ENCODE peak calls at places on chromosomes 3 and 15, in four cellular contexts. One of them, this sample, is unnamed.

GRCh38 chr3:64717411-64717810 is 29.6 kb upstream of the ADAMTS9 start:
- DNase-seq in stimulated activated effector memory CD8-positive, alpha-beta T cell treated with anti-CD3 and anti-CD28 coated beads, Interleukin-12 subunit alpha, Interleukin-12 subunit beta, amount 100 ng/mL, for 72 hours: no peak
- DNase-seq in left colon: no peak
- DNase-seq in GM13976: no peak
- DNase-seq in this sample: no peak

GRCh38 chr3:194140520-194141414 is 4.8 kb downstream of the HES1 start:
- DNase-seq in stimulated activated effector memory CD8-positive, alpha-beta T cell treated with anti-CD3 and anti-CD28 coated beads, Interleukin-12 subunit alpha, Interleukin-12 subunit beta, amount 100 ng/mL, for 72 hours: no peak
- DNase-seq in left colon: peak; percentile 47
- DNase-seq in GM13976: peak; percentile 52
- DNase-seq in this sample: peak; percentile 38

GRCh38 chr3:154779571-154779970 is 300.5 kb upstream of the MME start:
- DNase-seq in stimulated activated effector memory CD8-positive, alpha-beta T cell treated with anti-CD3 and anti-CD28 coated beads, Interleukin-12 subunit alpha, Interleukin-12 subunit beta, amount 100 ng/mL, for 72 hours: no peak
- DNase-seq in left colon: no peak
- DNase-seq in GM13976: no peak
- DNase-seq in this sample: no peak

GRCh38 chr3:60399861-60400845 is 851.1 kb downstream of the FHIT start:
- DNase-seq in stimulated activated effector memory CD8-positive, alpha-beta T cell treated with anti-CD3 and anti-CD28 coated beads, Interleukin-12 subunit alpha, Interleukin-12 subunit beta, amount 100 ng/mL, for 72 hours: no peak
- DNase-seq in left colon: no peak
- DNase-seq in GM13976: no peak
- DNase-seq in this sample: no peak

GRCh38 chr3:212432-212831 is 15.9 kb downstream of the CHL1 start:
- DNase-seq in stimulated activated effector memory CD8-positive, alpha-beta T cell treated with anti-CD3 and anti-CD28 coated beads, Interleukin-12 subunit alpha, Interleukin-12 subunit beta, amount 100 ng/mL, for 72 hours: no peak
- DNase-seq in left colon: no peak
- DNase-seq in GM13976: peak; percentile 25
- DNase-seq in this sample: peak; percentile 16

GRCh38 chr3:184827572-184827971 is 15.6 kb downstream of the VPS8 start:
- DNase-seq in stimulated activated effector memory CD8-positive, alpha-beta T cell treated with anti-CD3 and anti-CD28 coated beads, Interleukin-12 subunit alpha, Interleukin-12 subunit beta, amount 100 ng/mL, for 72 hours: no peak
- DNase-seq in left colon: no peak
- DNase-seq in GM13976: no peak
- DNase-seq in this sample: no peak

GRCh38 chr15:36961956-36962355 is 138.4 kb downstream of the MEIS2 start:
- DNase-seq in stimulated activated effector memory CD8-positive, alpha-beta T cell treated with anti-CD3 and anti-CD28 coated beads, Interleukin-12 subunit alpha, Interleukin-12 subunit beta, amount 100 ng/mL, for 72 hours: no peak
- DNase-seq in left colon: no peak
- DNase-seq in GM13976: no peak
- DNase-seq in this sample: no peak

GRCh38 chr3:184556502-184557347 is 4.9 kb upstream of the EPHB3 start:
- DNase-seq in stimulated activated effector memory CD8-positive, alpha-beta T cell treated with anti-CD3 and anti-CD28 coated beads, Interleukin-12 subunit alpha, Interleukin-12 subunit beta, amount 100 ng/mL, for 72 hours: no peak
- DNase-seq in left colon: no peak
- DNase-seq in GM13976: no peak
- DNase-seq in this sample: no peak

GRCh38 chr15:85329561-85330421 is 50.6 kb upstream of the AKAP13 start:
- DNase-seq in stimulated activated effector memory CD8-positive, alpha-beta T cell treated with anti-CD3 and anti-CD28 coated beads, Interleukin-12 subunit alpha, Interleukin-12 subunit beta, amount 100 ng/mL, for 72 hours: no peak
- DNase-seq in left colon: peak; percentile 43
- DNase-seq in GM13976: peak; percentile 72
- DNase-seq in this sample: peak; percentile 76

GRCh38 chr15:28889346-28889745 is 3.6 kb downstream of the APBA2 start:
- DNase-seq in stimulated activated effector memory CD8-positive, alpha-beta T cell treated with anti-CD3 and anti-CD28 coated beads, Interleukin-12 subunit alpha, Interleukin-12 subunit beta, amount 100 ng/mL, for 72 hours: no peak
- DNase-seq in left colon: no peak
- DNase-seq in GM13976: no peak
- DNase-seq in this sample: no peak

GRCh38 chr3:141266186-141266585 is 34.6 kb downstream of the PXYLP1 start:
- DNase-seq in stimulated activated effector memory CD8-positive, alpha-beta T cell treated with anti-CD3 and anti-CD28 coated beads, Interleukin-12 subunit alpha, Interleukin-12 subunit beta, amount 100 ng/mL, for 72 hours: no peak
- DNase-seq in left colon: no peak
- DNase-seq in GM13976: no peak
- DNase-seq in this sample: no peak

GRCh38 chr3:194906970-194907629 is 221.4 kb downstream of the FAM43A start:
- DNase-seq in stimulated activated effector memory CD8-positive, alpha-beta T cell treated with anti-CD3 and anti-CD28 coated beads, Interleukin-12 subunit alpha, Interleukin-12 subunit beta, amount 100 ng/mL, for 72 hours: no peak
- DNase-seq in left colon: no peak
- DNase-seq in GM13976: no peak
- DNase-seq in this sample: no peak

GRCh38 chr3:52809821-52810377 is 15.3 kb downstream of the ITIH3 start:
- DNase-seq in stimulated activated effector memory CD8-positive, alpha-beta T cell treated with anti-CD3 and anti-CD28 coated beads, Interleukin-12 subunit alpha, Interleukin-12 subunit beta, amount 100 ng/mL, for 72 hours: no peak
- DNase-seq in left colon: no peak
- DNase-seq in GM13976: no peak
- DNase-seq in this sample: no peak

GRCh38 chr3:41526995-41527573 is 327.8 kb downstream of the CTNNB1 start:
- DNase-seq in stimulated activated effector memory CD8-positive, alpha-beta T cell treated with anti-CD3 and anti-CD28 coated beads, Interleukin-12 subunit alpha, Interleukin-12 subunit beta, amount 100 ng/mL, for 72 hours: no peak
- DNase-seq in left colon: no peak
- DNase-seq in GM13976: no peak
- DNase-seq in this sample: no peak

GRCh38 chr15:63038926-63039673 is 3.4 kb upstream of the TPM1 start:
- DNase-seq in stimulated activated effector memory CD8-positive, alpha-beta T cell treated with anti-CD3 and anti-CD28 coated beads, Interleukin-12 subunit alpha, Interleukin-12 subunit beta, amount 100 ng/mL, for 72 hours: no peak
- DNase-seq in left colon: no peak
- DNase-seq in GM13976: no peak
- DNase-seq in this sample: no peak

GRCh38 chr3:45035441-45036301 is 9.6 kb downstream of the CLEC3B start:
- DNase-seq in stimulated activated effector memory CD8-positive, alpha-beta T cell treated with anti-CD3 and anti-CD28 coated beads, Interleukin-12 subunit alpha, Interleukin-12 subunit beta, amount 100 ng/mL, for 72 hours: no peak
- DNase-seq in left colon: no peak
- DNase-seq in GM13976: no peak
- DNase-seq in this sample: peak; percentile 24

GRCh38 chr3:39101022-39101689 is 6.3 kb downstream of the GORASP1 start:
- DNase-seq in stimulated activated effector memory CD8-positive, alpha-beta T cell treated with anti-CD3 and anti-CD28 coated beads, Interleukin-12 subunit alpha, Interleukin-12 subunit beta, amount 100 ng/mL, for 72 hours: peak; percentile 26
- DNase-seq in left colon: no peak
- DNase-seq in GM13976: peak; percentile 83
- DNase-seq in this sample: peak; percentile 79

GRCh38 chr15:90872481-90873184 is 4.2 kb downstream of the FURIN start:
- DNase-seq in stimulated activated effector memory CD8-positive, alpha-beta T cell treated with anti-CD3 and anti-CD28 coated beads, Interleukin-12 subunit alpha, Interleukin-12 subunit beta, amount 100 ng/mL, for 72 hours: no peak
- DNase-seq in left colon: no peak
- DNase-seq in GM13976: peak; percentile 70
- DNase-seq in this sample: peak; percentile 70

GRCh38 chr3:185824467-185825378 is at the start of gene IGF2BP2:
- DNase-seq in stimulated activated effector memory CD8-positive, alpha-beta T cell treated with anti-CD3 and anti-CD28 coated beads, Interleukin-12 subunit alpha, Interleukin-12 subunit beta, amount 100 ng/mL, for 72 hours: peak; percentile 17
- DNase-seq in left colon: peak; percentile 80
- DNase-seq in GM13976: peak; percentile 75
- DNase-seq in this sample: peak; percentile 64

GRCh38 chr3:110106805-110107204 is 769.5 kb upstream of the DPPA4 start:
- DNase-seq in stimulated activated effector memory CD8-positive, alpha-beta T cell treated with anti-CD3 and anti-CD28 coated beads, Interleukin-12 subunit alpha, Interleukin-12 subunit beta, amount 100 ng/mL, for 72 hours: no peak
- DNase-seq in left colon: no peak
- DNase-seq in GM13976: no peak
- DNase-seq in this sample: no peak

GRCh38 chr3:152026033-152026556 is 152.7 kb downstream of the SUCNR1 start:
- DNase-seq in stimulated activated effector memory CD8-positive, alpha-beta T cell treated with anti-CD3 and anti-CD28 coated beads, Interleukin-12 subunit alpha, Interleukin-12 subunit beta, amount 100 ng/mL, for 72 hours: no peak
- DNase-seq in left colon: no peak
- DNase-seq in GM13976: no peak
- DNase-seq in this sample: no peak

GRCh38 chr3:141644931-141645330 is 93.2 kb upstream of the RNF7 start:
- DNase-seq in stimulated activated effector memory CD8-positive, alpha-beta T cell treated with anti-CD3 and anti-CD28 coated beads, Interleukin-12 subunit alpha, Interleukin-12 subunit beta, amount 100 ng/mL, for 72 hours: peak; percentile 77
- DNase-seq in left colon: peak; percentile 67
- DNase-seq in GM13976: peak; percentile 76
- DNase-seq in this sample: peak; percentile 79

GRCh38 chr3:196159952-196160804 is 51.0 kb downstream of the ZDHHC19 start:
- DNase-seq in stimulated activated effector memory CD8-positive, alpha-beta T cell treated with anti-CD3 and anti-CD28 coated beads, Interleukin-12 subunit alpha, Interleukin-12 subunit beta, amount 100 ng/mL, for 72 hours: no peak
- DNase-seq in left colon: peak; percentile 68
- DNase-seq in GM13976: peak; percentile 87
- DNase-seq in this sample: peak; percentile 88

GRCh38 chr3:177713921-177714900 is 516.9 kb upstream of the TBL1XR1 start:
- DNase-seq in stimulated activated effector memory CD8-positive, alpha-beta T cell treated with anti-CD3 and anti-CD28 coated beads, Interleukin-12 subunit alpha, Interleukin-12 subunit beta, amount 100 ng/mL, for 72 hours: no peak
- DNase-seq in left colon: no peak
- DNase-seq in GM13976: no peak
- DNase-seq in this sample: no peak

GRCh38 chr3:17810759-17811158 is 68.3 kb upstream of the TBC1D5 start:
- DNase-seq in stimulated activated effector memory CD8-positive, alpha-beta T cell treated with anti-CD3 and anti-CD28 coated beads, Interleukin-12 subunit alpha, Interleukin-12 subunit beta, amount 100 ng/mL, for 72 hours: no peak
- DNase-seq in left colon: no peak
- DNase-seq in GM13976: no peak
- DNase-seq in this sample: no peak

GRCh38 chr15:67812232-67812631 is 13.1 kb upstream of the SKOR1 start:
- DNase-seq in stimulated activated effector memory CD8-positive, alpha-beta T cell treated with anti-CD3 and anti-CD28 coated beads, Interleukin-12 subunit alpha, Interleukin-12 subunit beta, amount 100 ng/mL, for 72 hours: no peak
- DNase-seq in left colon: no peak
- DNase-seq in GM13976: peak; percentile 21
- DNase-seq in this sample: no peak

GRCh38 chr3:61979645-61980430 is 393.5 kb downstream of the FEZF2 start:
- DNase-seq in stimulated activated effector memory CD8-positive, alpha-beta T cell treated with anti-CD3 and anti-CD28 coated beads, Interleukin-12 subunit alpha, Interleukin-12 subunit beta, amount 100 ng/mL, for 72 hours: no peak
- DNase-seq in left colon: no peak
- DNase-seq in GM13976: no peak
- DNase-seq in this sample: no peak

GRCh38 chr15:92429378-92430066 is 35.8 kb downstream of the ST8SIA2 start:
- DNase-seq in stimulated activated effector memory CD8-positive, alpha-beta T cell treated with anti-CD3 and anti-CD28 coated beads, Interleukin-12 subunit alpha, Interleukin-12 subunit beta, amount 100 ng/mL, for 72 hours: no peak
- DNase-seq in left colon: no peak
- DNase-seq in GM13976: no peak
- DNase-seq in this sample: no peak

GRCh38 chr3:44056446-44057240 is 185.0 kb upstream of the TOPAZ1 start:
- DNase-seq in stimulated activated effector memory CD8-positive, alpha-beta T cell treated with anti-CD3 and anti-CD28 coated beads, Interleukin-12 subunit alpha, Interleukin-12 subunit beta, amount 100 ng/mL, for 72 hours: no peak
- DNase-seq in left colon: no peak
- DNase-seq in GM13976: no peak
- DNase-seq in this sample: no peak

GRCh38 chr15:39548561-39548960 is 32.3 kb upstream of the THBS1 start:
- DNase-seq in stimulated activated effector memory CD8-positive, alpha-beta T cell treated with anti-CD3 and anti-CD28 coated beads, Interleukin-12 subunit alpha, Interleukin-12 subunit beta, amount 100 ng/mL, for 72 hours: no peak
- DNase-seq in left colon: no peak
- DNase-seq in GM13976: no peak
- DNase-seq in this sample: no peak

GRCh38 chr3:31890007-31890406 is 91.1 kb downstream of the OSBPL10 start:
- DNase-seq in stimulated activated effector memory CD8-positive, alpha-beta T cell treated with anti-CD3 and anti-CD28 coated beads, Interleukin-12 subunit alpha, Interleukin-12 subunit beta, amount 100 ng/mL, for 72 hours: no peak
- DNase-seq in left colon: no peak
- DNase-seq in GM13976: no peak
- DNase-seq in this sample: no peak

GRCh38 chr3:161043343-161044035 is 61.7 kb downstream of the B3GALNT1 start:
- DNase-seq in stimulated activated effector memory CD8-positive, alpha-beta T cell treated with anti-CD3 and anti-CD28 coated beads, Interleukin-12 subunit alpha, Interleukin-12 subunit beta, amount 100 ng/mL, for 72 hours: no peak
- DNase-seq in left colon: no peak
- DNase-seq in GM13976: peak; percentile 40
- DNase-seq in this sample: peak; percentile 29

GRCh38 chr15:22873204-22873701 is 34.8 kb downstream of the NIPA2 start:
- DNase-seq in stimulated activated effector memory CD8-positive, alpha-beta T cell treated with anti-CD3 and anti-CD28 coated beads, Interleukin-12 subunit alpha, Interleukin-12 subunit beta, amount 100 ng/mL, for 72 hours: no peak
- DNase-seq in left colon: no peak
- DNase-seq in GM13976: no peak
- DNase-seq in this sample: no peak

GRCh38 chr3:30145281-30145680 is 461.1 kb upstream of the TGFBR2 start:
- DNase-seq in stimulated activated effector memory CD8-positive, alpha-beta T cell treated with anti-CD3 and anti-CD28 coated beads, Interleukin-12 subunit alpha, Interleukin-12 subunit beta, amount 100 ng/mL, for 72 hours: no peak
- DNase-seq in left colon: no peak
- DNase-seq in GM13976: no peak
- DNase-seq in this sample: no peak

GRCh38 chr3:101017048-101017447 is 23.8 kb upstream of the ABI3BP start:
- DNase-seq in stimulated activated effector memory CD8-positive, alpha-beta T cell treated with anti-CD3 and anti-CD28 coated beads, Interleukin-12 subunit alpha, Interleukin-12 subunit beta, amount 100 ng/mL, for 72 hours: no peak
- DNase-seq in left colon: no peak
- DNase-seq in GM13976: no peak
- DNase-seq in this sample: no peak

GRCh38 chr15:45719490-45719889 is 84.7 kb downstream of the SQOR start:
- DNase-seq in stimulated activated effector memory CD8-positive, alpha-beta T cell treated with anti-CD3 and anti-CD28 coated beads, Interleukin-12 subunit alpha, Interleukin-12 subunit beta, amount 100 ng/mL, for 72 hours: no peak
- DNase-seq in left colon: no peak
- DNase-seq in GM13976: no peak
- DNase-seq in this sample: no peak

GRCh38 chr15:85289677-85290365 is 90.6 kb upstream of the AKAP13 start:
- DNase-seq in stimulated activated effector memory CD8-positive, alpha-beta T cell treated with anti-CD3 and anti-CD28 coated beads, Interleukin-12 subunit alpha, Interleukin-12 subunit beta, amount 100 ng/mL, for 72 hours: no peak
- DNase-seq in left colon: no peak
- DNase-seq in GM13976: peak; percentile 51
- DNase-seq in this sample: peak; percentile 41

GRCh38 chr3:195249858-195250464 is 21.0 kb downstream of the XXYLT1 start:
- DNase-seq in stimulated activated effector memory CD8-positive, alpha-beta T cell treated with anti-CD3 and anti-CD28 coated beads, Interleukin-12 subunit alpha, Interleukin-12 subunit beta, amount 100 ng/mL, for 72 hours: no peak
- DNase-seq in left colon: peak; percentile 23
- DNase-seq in GM13976: no peak
- DNase-seq in this sample: no peak

GRCh38 chr15:23095796-23096195 is 40.8 kb downstream of the GOLGA6L1 start:
- DNase-seq in stimulated activated effector memory CD8-positive, alpha-beta T cell treated with anti-CD3 and anti-CD28 coated beads, Interleukin-12 subunit alpha, Interleukin-12 subunit beta, amount 100 ng/mL, for 72 hours: no peak
- DNase-seq in left colon: no peak
- DNase-seq in GM13976: no peak
- DNase-seq in this sample: no peak